ENCODE peak calls at places on chromosomes 4 and X, in four cellular contexts. C is GM12878, G is H1, N is HepG2. R is an unnamed sample.

GRCh38 chr4:89204624-89205023 is 93.3 kb downstream of the TIGD2 start:
- DNase-seq in N (no peak), G (no peak), C (no peak), R (no peak)

GRCh38 chr4:21765810-21766407 is 182.7 kb downstream of the KCNIP4 start:
- DNase-seq in G (peak; percentile 47), N (peak; percentile 25), C (no peak), R (peak; percentile 27)

GRCh38 chrX:77527233-77528001 is 80.2 kb downstream of the FGF16 start:
- DNase-seq in N (no peak), C (no peak), G (no peak), R (peak; percentile 74)

GRCh38 chr4:176436500-176436973 is 116.8 kb downstream of the SPCS3 start:
- DNase-seq in G (no peak), N (no peak), C (no peak), R (no peak)

GRCh38 chr4:15765910-15766703 is 12.0 kb upstream of the CD38 start:
- DNase-seq in C (no peak), N (no peak), G (no peak), R (no peak)

GRCh38 chrX:49157194-49157593 is 5.4 kb upstream of the MAGIX start:
- DNase-seq in G (no peak), N (no peak), C (no peak), R (no peak)

GRCh38 chrX:86171366-86171765 is 23.1 kb downstream of the DACH2 start:
- DNase-seq in N (peak; percentile 35), C (no peak), G (peak; percentile 23), R (no peak)

GRCh38 chrX:103254171-103254824 is 657 bp downstream of the TCEAL8 start:
- DNase-seq in N (peak; percentile 5), G (peak; percentile 66), C (peak; percentile 3), R (peak; percentile 79)

GRCh38 chr4:18691431-18692200 is 670.1 kb upstream of the LCORL start:
- DNase-seq in N (peak; percentile 2), G (peak; percentile 86), C (no peak), R (no peak)

GRCh38 chrX:40003982-40004535 is 93.7 kb downstream of the BCOR start:
- DNase-seq in G (no peak), C (no peak), N (no peak), R (no peak)

GRCh38 chrX:9396930-9397329 is 67.9 kb upstream of the TBL1X start:
- DNase-seq in G (no peak), C (no peak), N (peak; percentile 79), R (no peak)

GRCh38 chrX:63350551-63350950 is 581 bp downstream of the SPIN4 start:
- DNase-seq in N (peak; percentile 6), C (peak; percentile 5), G (no peak), R (peak; percentile 11)

GRCh38 chrX:23908219-23909003 is 605 bp downstream of the CXorf58 start:
- DNase-seq in G (no peak), N (no peak), C (no peak), R (no peak)

GRCh38 chrX:13669246-13669689 is 16.3 kb downstream of the TCEANC start:
- DNase-seq in G (no peak), C (peak; percentile 89), N (peak; percentile 52), R (peak; percentile 64)

GRCh38 chr4:136690363-136690762 is 841.9 kb downstream of the PCDH18 start:
- DNase-seq in N (no peak), G (no peak), C (no peak), R (no peak)

GRCh38 chrX:80216086-80216485 is 201.5 kb downstream of the TBX22 start:
- DNase-seq in G (no peak), N (no peak), C (no peak), R (no peak)

GRCh38 chr4:189177130-189177529 is 763.5 kb upstream of the FRG1 start:
- DNase-seq in G (no peak), C (no peak), N (no peak), R (no peak)

GRCh38 chrX:9873952-9874351 is 87.7 kb downstream of the SHROOM2 start:
- DNase-seq in C (no peak), N (peak; percentile 24), G (no peak), R (peak; percentile 35)

GRCh38 chr4:56323386-56323785 is 63.9 kb downstream of the AASDH start:
- DNase-seq in C (no peak), G (no peak), N (no peak), R (no peak)

GRCh38 chr4:42142586-42142985 is 9.9 kb downstream of the BEND4 start:
- DNase-seq in N (no peak), G (no peak), C (no peak), R (no peak)

GRCh38 chrX:13545731-13546130 is 23.7 kb upstream of the EGFL6 start:
- DNase-seq in G (no peak), C (no peak), N (no peak), R (no peak)

GRCh38 chrX:47091149-47091775 is 13.0 kb downstream of the RGN start:
- DNase-seq in N (no peak), G (no peak), C (peak; percentile 31), R (no peak)

GRCh38 chr4:53617101-53617680 is 25.9 kb upstream of the LNX1 start:
- DNase-seq in G (no peak), N (no peak), C (no peak), R (no peak)

GRCh38 chr4:40829586-40829985 is 79.8 kb downstream of the NSUN7 start:
- DNase-seq in G (no peak), N (no peak), C (no peak), R (no peak)

GRCh38 chr4:110633358-110634319 is 10.8 kb upstream of the PITX2 start:
- DNase-seq in G (no peak), N (no peak), C (no peak), R (no peak)

GRCh38 chr4:74618166-74618565 is 173.2 kb downstream of the AREG start:
- DNase-seq in C (no peak), G (no peak), N (no peak), R (no peak)
- TF ChIP-seq BRCA1 in C (no peak), G (no peak), N (no peak), R (no peak)

GRCh38 chrX:149060921-149061320 is 444.2 kb downstream of the IDS start:
- DNase-seq in G (no peak), C (no peak), N (no peak), R (no peak)
- TF ChIP-seq ATF3 in G (no peak), C (no peak), N (no peak), R (no peak)

DNA sequence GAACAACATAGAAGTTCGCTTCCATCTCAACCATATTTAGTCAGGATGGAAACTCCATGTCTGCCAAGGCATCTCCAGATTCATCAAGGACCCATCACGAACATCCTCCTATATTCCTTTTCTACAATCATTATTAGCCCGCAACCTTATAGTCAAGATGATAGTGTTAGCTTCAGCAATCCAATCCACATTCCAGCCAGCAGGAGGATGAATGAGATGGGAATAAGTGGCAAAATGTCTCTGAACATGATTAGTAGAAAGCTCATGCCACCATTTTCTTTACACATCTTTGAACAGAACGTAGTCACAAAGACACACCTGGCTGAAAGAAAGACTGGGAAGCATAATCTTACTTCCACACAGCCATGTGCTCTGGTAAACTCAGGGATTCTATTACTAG is 18.6 kb upstream of the NR0B1 start:
- DNase-seq in C (no peak), N (no peak), G (no peak), R (no peak)
- TF ChIP-seq HDAC2 in C (no peak), N (no peak), G (no peak), R (no peak)

GRCh38 chr4:133623847-133624246 is 474.8 kb downstream of the PCDH10 start:
- DNase-seq in N (no peak), G (no peak), C (no peak), R (no peak)
- TF ChIP-seq BRCA1 in N (no peak), G (no peak), C (no peak), R (no peak)

GRCh38 chr4:140291259-140291658 is 82.2 kb upstream of the SCOC start:
- DNase-seq in N (no peak), G (no peak), C (no peak), R (no peak)
- TF ChIP-seq ATF3 in N (no peak), G (no peak), C (no peak), R (peak; percentile 35)

DNA sequence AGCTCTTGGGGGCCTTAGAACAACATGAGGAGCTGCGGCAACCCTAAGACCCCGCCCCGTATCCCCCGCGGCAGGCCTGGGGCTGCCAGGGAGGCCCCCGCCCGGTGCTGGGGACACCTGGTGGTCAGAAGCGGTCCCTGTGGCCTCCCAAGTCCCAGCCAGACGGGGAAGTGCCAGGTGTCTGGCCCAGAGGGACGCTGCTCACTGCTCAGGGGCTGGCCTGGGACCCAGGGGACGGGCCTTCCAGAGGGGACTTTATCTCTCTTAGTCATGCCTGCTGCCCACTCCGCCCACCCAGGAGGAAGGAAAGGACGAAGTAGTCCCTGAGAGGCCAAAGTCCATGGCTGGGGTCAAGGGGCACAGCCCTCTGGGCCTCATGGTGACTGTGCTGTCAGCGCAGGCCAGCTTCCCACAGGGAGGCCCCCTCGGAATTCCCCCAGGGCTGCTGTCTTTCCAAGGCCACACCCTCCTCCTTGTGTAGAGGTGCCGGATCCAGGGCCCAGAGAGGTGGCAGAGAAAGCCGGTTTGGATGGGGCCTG is 31.0 kb upstream of the HTRA3 start:
- DNase-seq in N (peak; percentile 72), C (no peak), G (no peak), R (peak; percentile 44)
- TF ChIP-seq HDAC2 in N (peak; percentile 59), C (no peak), G (no peak), R (no peak)

DNA sequence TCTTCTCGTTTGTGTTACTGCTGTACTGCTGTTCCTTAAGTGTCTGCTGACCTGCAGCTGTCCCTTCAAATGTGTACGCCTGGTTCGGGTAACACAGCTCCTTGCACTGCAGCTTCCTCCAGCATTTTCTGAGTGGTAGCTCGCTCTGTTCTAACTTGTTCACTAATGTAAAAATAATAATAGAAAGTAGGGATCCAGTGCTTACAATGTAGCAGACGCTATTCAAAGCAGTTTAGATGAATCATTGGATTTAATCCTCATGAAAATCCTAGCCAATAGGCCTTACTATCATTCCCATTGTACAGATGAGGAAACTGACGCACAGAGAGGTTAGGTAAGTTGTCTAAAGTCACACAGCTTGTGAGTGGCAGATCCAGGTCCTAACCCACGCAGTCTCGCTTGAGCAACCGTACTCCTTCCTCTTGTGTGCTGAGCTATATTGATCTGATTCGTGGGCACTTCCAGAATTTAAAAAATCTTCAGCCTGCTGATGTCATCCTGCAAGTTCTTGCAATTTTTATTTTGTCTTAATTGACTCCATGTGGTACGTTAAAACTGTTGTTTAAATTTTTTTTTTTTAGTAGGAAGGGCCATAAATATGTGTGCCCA is 448.2 kb upstream of the FAT1 start:
- DNase-seq in G (no peak), N (no peak), C (no peak), R (no peak)
- TF ChIP-seq BRCA1 in G (no peak), N (no peak), C (no peak), R (no peak)